ENCODE peak calls at places on chromosomes 1 and 21, in five cellular contexts. One of them, this sample, is unnamed.

GRCh38 chr1:50175711-50176562 is 67.2 kb downstream of the ELAVL4 start:
- DNase-seq in cardiac muscle cell: no peak
- DNase-seq in cardiac fibroblast: no peak
- DNase-seq in BJ: no peak
- DNase-seq in left lung: no peak
- DNase-seq in this sample: no peak

GRCh38 chr21:31457675-31458074 is 113.6 kb upstream of the TIAM1 start:
- DNase-seq in cardiac muscle cell: no peak
- DNase-seq in cardiac fibroblast: no peak
- DNase-seq in BJ: no peak
- DNase-seq in left lung: no peak
- DNase-seq in this sample: no peak

GRCh38 chr1:111618953-111619634 is 495 bp upstream of the RAP1A start:
- DNase-seq in cardiac muscle cell: no peak
- DNase-seq in cardiac fibroblast: no peak
- DNase-seq in BJ: no peak
- DNase-seq in left lung: no peak
- DNase-seq in this sample: no peak

GRCh38 chr1:98101364-98101763 is 180.5 kb upstream of the DPYD start:
- DNase-seq in cardiac muscle cell: no peak
- DNase-seq in cardiac fibroblast: no peak
- DNase-seq in BJ: no peak
- DNase-seq in left lung: no peak
- DNase-seq in this sample: no peak

GRCh38 chr1:186869829-186870228 is 41.1 kb downstream of the PLA2G4A start:
- DNase-seq in cardiac muscle cell: no peak
- DNase-seq in cardiac fibroblast: no peak
- DNase-seq in BJ: no peak
- DNase-seq in left lung: no peak
- DNase-seq in this sample: no peak

GRCh38 chr1:2317230-2318065 is 73.9 kb downstream of the MORN1 start:
- DNase-seq in cardiac muscle cell: no peak
- DNase-seq in cardiac fibroblast: no peak
- DNase-seq in BJ: no peak
- DNase-seq in left lung: no peak
- DNase-seq in this sample: no peak

GRCh38 chr1:200304146-200304545 is 105.7 kb downstream of the ZNF281 start:
- DNase-seq in cardiac muscle cell: no peak
- DNase-seq in cardiac fibroblast: no peak
- DNase-seq in BJ: no peak
- DNase-seq in left lung: no peak
- DNase-seq in this sample: no peak

GRCh38 chr1:94676686-94677085 is 135.1 kb upstream of the F3 start:
- DNase-seq in cardiac muscle cell: no peak
- DNase-seq in cardiac fibroblast: no peak
- DNase-seq in BJ: no peak
- DNase-seq in left lung: no peak
- DNase-seq in this sample: no peak

GRCh38 chr1:92118826-92119225 is 38.7 kb downstream of the BTBD8 start:
- DNase-seq in cardiac muscle cell: no peak
- DNase-seq in cardiac fibroblast: peak; percentile 29
- DNase-seq in BJ: no peak
- DNase-seq in left lung: no peak
- DNase-seq in this sample: peak; percentile 37

GRCh38 chr1:234990874-234991801 is 137.5 kb downstream of the TOMM20 start:
- DNase-seq in cardiac muscle cell: no peak
- DNase-seq in cardiac fibroblast: no peak
- DNase-seq in BJ: no peak
- DNase-seq in left lung: no peak
- DNase-seq in this sample: no peak

GRCh38 chr1:202825748-202826147 is 15.0 kb downstream of the PCAT6 start:
- DNase-seq in cardiac muscle cell: no peak
- DNase-seq in cardiac fibroblast: no peak
- DNase-seq in BJ: no peak
- DNase-seq in left lung: no peak
- DNase-seq in this sample: no peak

GRCh38 chr1:11487196-11487751 is 8.3 kb downstream of the DISP3 start:
- DNase-seq in cardiac muscle cell: no peak
- DNase-seq in cardiac fibroblast: no peak
- DNase-seq in BJ: no peak
- DNase-seq in left lung: no peak
- DNase-seq in this sample: no peak

GRCh38 chr1:107953551-107953950 is 11.4 kb downstream of the VAV3 start:
- DNase-seq in cardiac muscle cell: no peak
- DNase-seq in cardiac fibroblast: no peak
- DNase-seq in BJ: no peak
- DNase-seq in left lung: no peak
- DNase-seq in this sample: no peak

GRCh38 chr1:85612704-85613361 is 32.3 kb downstream of the CCN1 start:
- DNase-seq in cardiac muscle cell: peak; percentile 74
- DNase-seq in cardiac fibroblast: peak; percentile 96
- DNase-seq in BJ: peak; percentile 72
- DNase-seq in left lung: no peak
- DNase-seq in this sample: peak; percentile 89

GRCh38 chr1:21451212-21451611 is 11.3 kb downstream of the NBPF3 start:
- DNase-seq in cardiac muscle cell: no peak
- DNase-seq in cardiac fibroblast: peak; percentile 78
- DNase-seq in BJ: peak; percentile 67
- DNase-seq in left lung: no peak
- DNase-seq in this sample: peak; percentile 65

GRCh38 chr1:228315945-228316588 is 90.6 kb downstream of the TRIM11 start:
- DNase-seq in cardiac muscle cell: no peak
- DNase-seq in cardiac fibroblast: no peak
- DNase-seq in BJ: no peak
- DNase-seq in left lung: peak; percentile 80
- DNase-seq in this sample: no peak

GRCh38 chr1:151841141-151841540 is 1.5 kb upstream of the C2CD4D start:
- DNase-seq in cardiac muscle cell: no peak
- DNase-seq in cardiac fibroblast: peak; percentile 82
- DNase-seq in BJ: no peak
- DNase-seq in left lung: no peak
- DNase-seq in this sample: peak; percentile 74

GRCh38 chr1:211007830-211008229 is 126.1 kb downstream of the KCNH1 start:
- DNase-seq in cardiac muscle cell: no peak
- DNase-seq in cardiac fibroblast: no peak
- DNase-seq in BJ: no peak
- DNase-seq in left lung: no peak
- DNase-seq in this sample: no peak

GRCh38 chr1:246141306-246141705 is 365.8 kb downstream of the SMYD3 start:
- DNase-seq in cardiac muscle cell: no peak
- DNase-seq in cardiac fibroblast: no peak
- DNase-seq in BJ: no peak
- DNase-seq in left lung: no peak
- DNase-seq in this sample: no peak

GRCh38 chr1:5950201-5950895 is 41.9 kb downstream of the NPHP4 start:
- DNase-seq in cardiac muscle cell: no peak
- DNase-seq in cardiac fibroblast: no peak
- DNase-seq in BJ: no peak
- DNase-seq in left lung: no peak
- DNase-seq in this sample: no peak

GRCh38 chr1:69911301-69911801 is 294.0 kb downstream of the LRRC40 start:
- DNase-seq in cardiac muscle cell: no peak
- DNase-seq in cardiac fibroblast: peak; percentile 94
- DNase-seq in BJ: peak; percentile 74
- DNase-seq in left lung: no peak
- DNase-seq in this sample: peak; percentile 74

GRCh38 chr1:175075572-175076568 is 8.2 kb downstream of the TNN start:
- DNase-seq in cardiac muscle cell: no peak
- DNase-seq in cardiac fibroblast: no peak
- DNase-seq in BJ: no peak
- DNase-seq in left lung: no peak
- DNase-seq in this sample: no peak

GRCh38 chr1:166590161-166590560 is 249.1 kb upstream of the POGK start:
- DNase-seq in cardiac muscle cell: no peak
- DNase-seq in cardiac fibroblast: no peak
- DNase-seq in BJ: no peak
- DNase-seq in left lung: no peak
- DNase-seq in this sample: no peak

GRCh38 chr1:43354471-43354870 is 4.3 kb upstream of the CDC20 start:
- DNase-seq in cardiac muscle cell: no peak
- DNase-seq in cardiac fibroblast: peak; percentile 45
- DNase-seq in BJ: no peak
- DNase-seq in left lung: no peak
- DNase-seq in this sample: no peak

GRCh38 chr1:10179751-10180150 is 30.6 kb upstream of the KIF1B start:
- DNase-seq in cardiac muscle cell: no peak
- DNase-seq in cardiac fibroblast: no peak
- DNase-seq in BJ: no peak
- DNase-seq in left lung: no peak
- DNase-seq in this sample: no peak

GRCh38 chr1:64839732-64840405 is 95.0 kb downstream of the RAVER2 start:
- DNase-seq in cardiac muscle cell: peak; percentile 11
- DNase-seq in cardiac fibroblast: no peak
- DNase-seq in BJ: no peak
- DNase-seq in left lung: no peak
- DNase-seq in this sample: no peak

GRCh38 chr1:172483448-172483847 is 39.6 kb upstream of the PIGC start:
- DNase-seq in cardiac muscle cell: no peak
- DNase-seq in cardiac fibroblast: no peak
- DNase-seq in BJ: no peak
- DNase-seq in left lung: no peak
- DNase-seq in this sample: no peak

GRCh38 chr1:43522776-43523480 is 7.8 kb upstream of the PTPRF start:
- DNase-seq in cardiac muscle cell: no peak
- DNase-seq in cardiac fibroblast: peak; percentile 90
- DNase-seq in BJ: peak; percentile 39
- DNase-seq in left lung: peak; percentile 42
- DNase-seq in this sample: peak; percentile 42

GRCh38 chr1:107019166-107019565 is 37.3 kb upstream of the PRMT6 start:
- DNase-seq in cardiac muscle cell: no peak
- DNase-seq in cardiac fibroblast: peak; percentile 1
- DNase-seq in BJ: no peak
- DNase-seq in left lung: no peak
- DNase-seq in this sample: peak; percentile 22

GRCh38 chr1:13510499-13510898 is 3.3 kb downstream of the LRRC38 start:
- DNase-seq in cardiac muscle cell: no peak
- DNase-seq in cardiac fibroblast: no peak
- DNase-seq in BJ: no peak
- DNase-seq in left lung: no peak
- DNase-seq in this sample: no peak

GRCh38 chr1:101846820-101847219 is 149.9 kb downstream of the OLFM3 start:
- DNase-seq in cardiac muscle cell: peak; percentile 31
- DNase-seq in cardiac fibroblast: no peak
- DNase-seq in BJ: no peak
- DNase-seq in left lung: peak; percentile 55
- DNase-seq in this sample: no peak
- TF ChIP-seq CTCF in cardiac muscle cell: no peak
- TF ChIP-seq CTCF in cardiac fibroblast: no peak
- TF ChIP-seq CTCF in BJ: no peak
- TF ChIP-seq CTCF in left lung: no peak
- TF ChIP-seq CTCF in this sample: no peak

DNA sequence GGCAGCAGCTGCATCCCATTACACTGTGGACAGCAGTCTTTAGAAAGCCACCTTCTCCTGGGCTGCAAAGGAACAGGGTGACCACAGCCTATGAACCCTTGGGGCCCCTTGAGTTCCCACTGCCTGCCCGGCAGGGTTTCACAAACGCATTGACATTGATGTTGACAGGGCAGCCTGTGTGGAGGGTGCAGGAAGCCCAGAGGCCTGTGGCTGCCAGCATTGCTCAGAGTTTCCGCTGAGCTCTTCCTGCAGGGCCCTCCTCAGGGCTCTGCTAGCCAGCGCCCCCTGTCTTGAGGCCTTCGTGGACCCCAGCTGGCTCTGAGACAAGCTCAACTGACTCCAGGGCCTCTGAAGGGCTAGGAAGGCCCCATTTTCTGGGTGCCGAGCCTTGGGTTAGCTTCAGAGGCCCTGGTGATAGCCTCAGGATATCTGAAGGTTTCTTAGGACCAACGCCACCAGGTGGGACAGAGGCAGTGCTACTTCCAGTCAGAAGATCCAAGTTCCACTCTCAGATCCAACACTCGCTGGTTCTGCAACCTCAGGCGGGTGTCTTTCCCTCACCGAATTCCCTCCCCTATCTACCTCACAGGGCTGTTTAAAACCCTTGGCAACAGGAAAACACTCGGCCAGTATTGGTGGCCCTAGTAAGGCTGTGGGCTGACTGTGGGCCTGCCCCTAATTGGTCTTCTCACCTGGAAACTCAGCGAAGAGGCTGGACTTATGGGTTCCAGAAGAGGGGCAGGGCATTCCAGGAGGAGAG is 27.2 kb upstream of the EPS8L3 start:
- DNase-seq in cardiac muscle cell: peak; percentile 79
- DNase-seq in cardiac fibroblast: peak; percentile 53
- DNase-seq in BJ: no peak
- DNase-seq in left lung: peak; percentile 88
- DNase-seq in this sample: no peak
- TF ChIP-seq CTCF in cardiac muscle cell: peak; percentile 68
- TF ChIP-seq CTCF in cardiac fibroblast: peak; percentile 44
- TF ChIP-seq CTCF in BJ: peak; percentile 26
- TF ChIP-seq CTCF in left lung: peak; percentile 23
- TF ChIP-seq CTCF in this sample: peak; percentile 46

GRCh38 chr1:36731226-36732037 is 248.7 kb upstream of the CSF3R start:
- DNase-seq in cardiac muscle cell: no peak
- DNase-seq in cardiac fibroblast: no peak
- DNase-seq in BJ: no peak
- DNase-seq in left lung: no peak
- DNase-seq in this sample: no peak
- TF ChIP-seq CTCF in cardiac muscle cell: no peak
- TF ChIP-seq CTCF in cardiac fibroblast: no peak
- TF ChIP-seq CTCF in BJ: no peak
- TF ChIP-seq CTCF in left lung: no peak
- TF ChIP-seq CTCF in this sample: no peak

DNA sequence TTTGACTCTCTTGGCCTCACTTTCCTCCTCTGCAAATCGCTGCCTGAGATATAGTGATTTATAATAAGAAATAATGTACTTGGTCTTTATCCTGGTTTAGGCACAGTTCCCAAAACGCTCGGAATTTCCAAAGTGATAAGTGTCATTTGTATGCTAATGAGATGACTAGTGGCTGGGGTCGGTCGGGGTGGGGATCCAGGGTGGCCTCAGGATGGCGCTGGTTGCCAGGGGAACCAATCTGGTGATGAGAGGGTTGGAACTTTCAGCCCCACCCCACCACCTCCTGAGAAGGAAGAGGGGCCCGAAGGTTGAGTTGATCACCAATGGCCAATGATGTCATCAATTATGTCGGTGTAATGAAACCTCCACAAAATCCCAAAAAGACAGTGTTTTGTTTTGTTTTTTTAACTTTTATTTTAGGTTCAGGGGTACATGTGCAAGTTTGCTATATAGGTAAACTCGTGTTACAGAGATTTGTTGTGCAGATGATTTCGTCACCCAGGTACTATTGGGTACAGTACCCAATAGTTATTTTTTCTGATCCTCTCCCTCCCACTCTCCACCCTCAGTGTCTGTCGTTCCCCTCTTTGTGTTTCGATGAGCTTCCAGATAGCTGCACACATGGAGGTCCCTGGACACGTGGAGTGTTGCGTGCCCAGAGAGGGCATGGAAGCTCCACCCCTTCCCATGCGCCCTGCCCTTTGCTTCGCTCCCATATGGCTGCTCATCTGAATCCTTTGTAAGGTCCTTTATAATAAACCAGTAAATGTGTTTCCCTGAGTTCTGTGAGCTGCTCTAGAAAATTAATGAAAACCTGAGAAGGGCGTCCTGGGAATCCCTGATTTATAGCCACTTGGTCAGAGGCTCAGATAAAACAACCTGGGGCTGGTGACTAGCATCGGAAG is 97.2 kb downstream of the KCNN3 start:
- DNase-seq in cardiac muscle cell: no peak
- DNase-seq in cardiac fibroblast: no peak
- DNase-seq in BJ: no peak
- DNase-seq in left lung: no peak
- DNase-seq in this sample: no peak
- TF ChIP-seq CTCF in cardiac muscle cell: no peak
- TF ChIP-seq CTCF in cardiac fibroblast: no peak
- TF ChIP-seq CTCF in BJ: no peak
- TF ChIP-seq CTCF in left lung: no peak
- TF ChIP-seq CTCF in this sample: no peak

This sample was measured in astrocyte of the spinal cord.